ENCODE peak calls at places on chromosomes 13 and 19, in six cellular contexts. One of them, this sample, is unnamed.

GRCh38 chr13:75316427-75316826 is 165.5 kb downstream of the TBC1D4 start:
- DNase-seq in adrenal gland: no peak
- DNase-seq in germinal center: no peak
- DNase-seq in activated CD8-positive, alpha-beta memory T cell treated with anti-CD3 and anti-CD28 coated beads for 4 hours: no peak
- DNase-seq in stimulated activated CD8-positive, alpha-beta memory T cell treated with anti-CD3 and anti-CD28 coated beads, Interleukin-7, amount 100 ng/mL, for 1 hour: no peak
- DNase-seq in RWPE1: peak; percentile 2
- DNase-seq in this sample: no peak

GRCh38 chr19:29439021-29439420 is 86.8 kb upstream of the VSTM2B start:
- DNase-seq in activated CD8-positive, alpha-beta memory T cell treated with anti-CD3 and anti-CD28 coated beads for 4 hours: no peak
- DNase-seq in adrenal gland: no peak
- DNase-seq in stimulated activated CD8-positive, alpha-beta memory T cell treated with anti-CD3 and anti-CD28 coated beads, Interleukin-7, amount 100 ng/mL, for 1 hour: no peak
- DNase-seq in RWPE1: no peak
- DNase-seq in germinal center: no peak
- DNase-seq in this sample: no peak

GRCh38 chr13:107124129-107124718 is 556.3 kb upstream of the ARGLU1 start:
- DNase-seq in RWPE1: peak; percentile 16
- DNase-seq in activated CD8-positive, alpha-beta memory T cell treated with anti-CD3 and anti-CD28 coated beads for 4 hours: no peak
- DNase-seq in stimulated activated CD8-positive, alpha-beta memory T cell treated with anti-CD3 and anti-CD28 coated beads, Interleukin-7, amount 100 ng/mL, for 1 hour: no peak
- DNase-seq in adrenal gland: no peak
- DNase-seq in germinal center: no peak
- DNase-seq in this sample: no peak

GRCh38 chr13:44516771-44517170 is 59.4 kb downstream of the TSC22D1 start:
- DNase-seq in adrenal gland: no peak
- DNase-seq in RWPE1: no peak
- DNase-seq in germinal center: no peak
- DNase-seq in stimulated activated CD8-positive, alpha-beta memory T cell treated with anti-CD3 and anti-CD28 coated beads, Interleukin-7, amount 100 ng/mL, for 1 hour: no peak
- DNase-seq in activated CD8-positive, alpha-beta memory T cell treated with anti-CD3 and anti-CD28 coated beads for 4 hours: no peak
- DNase-seq in this sample: no peak

GRCh38 chr19:28493881-28494280 is 719.1 kb downstream of the UQCRFS1 start:
- DNase-seq in adrenal gland: no peak
- DNase-seq in stimulated activated CD8-positive, alpha-beta memory T cell treated with anti-CD3 and anti-CD28 coated beads, Interleukin-7, amount 100 ng/mL, for 1 hour: no peak
- DNase-seq in activated CD8-positive, alpha-beta memory T cell treated with anti-CD3 and anti-CD28 coated beads for 4 hours: no peak
- DNase-seq in germinal center: no peak
- DNase-seq in RWPE1: no peak
- DNase-seq in this sample: no peak

GRCh38 chr13:45370922-45371406 is 30.0 kb upstream of the TPT1 start:
- DNase-seq in activated CD8-positive, alpha-beta memory T cell treated with anti-CD3 and anti-CD28 coated beads for 4 hours: no peak
- DNase-seq in RWPE1: peak; percentile 51
- DNase-seq in stimulated activated CD8-positive, alpha-beta memory T cell treated with anti-CD3 and anti-CD28 coated beads, Interleukin-7, amount 100 ng/mL, for 1 hour: peak; percentile 8
- DNase-seq in germinal center: peak; percentile 71
- DNase-seq in adrenal gland: peak; percentile 67
- DNase-seq in this sample: peak; percentile 60

GRCh38 chr13:102817907-102818306 is 19.0 kb downstream of the BIVM start:
- DNase-seq in activated CD8-positive, alpha-beta memory T cell treated with anti-CD3 and anti-CD28 coated beads for 4 hours: no peak
- DNase-seq in stimulated activated CD8-positive, alpha-beta memory T cell treated with anti-CD3 and anti-CD28 coated beads, Interleukin-7, amount 100 ng/mL, for 1 hour: no peak
- DNase-seq in RWPE1: no peak
- DNase-seq in adrenal gland: no peak
- DNase-seq in germinal center: no peak
- DNase-seq in this sample: no peak

GRCh38 chr13:27334774-27335490 is 64.3 kb downstream of the RASL11A start:
- DNase-seq in activated CD8-positive, alpha-beta memory T cell treated with anti-CD3 and anti-CD28 coated beads for 4 hours: no peak
- DNase-seq in stimulated activated CD8-positive, alpha-beta memory T cell treated with anti-CD3 and anti-CD28 coated beads, Interleukin-7, amount 100 ng/mL, for 1 hour: no peak
- DNase-seq in adrenal gland: no peak
- DNase-seq in RWPE1: no peak
- DNase-seq in germinal center: no peak
- DNase-seq in this sample: no peak

GRCh38 chr13:98955336-98955735 is 22.5 kb downstream of the DOCK9 start:
- DNase-seq in germinal center: no peak
- DNase-seq in adrenal gland: no peak
- DNase-seq in stimulated activated CD8-positive, alpha-beta memory T cell treated with anti-CD3 and anti-CD28 coated beads, Interleukin-7, amount 100 ng/mL, for 1 hour: no peak
- DNase-seq in RWPE1: no peak
- DNase-seq in activated CD8-positive, alpha-beta memory T cell treated with anti-CD3 and anti-CD28 coated beads for 4 hours: no peak
- DNase-seq in this sample: no peak